ENCODE peak calls at places on chromosomes 16 and 17, in ten cellular contexts. Z, T, G, V, Q, H, D, M, U and O are unnamed samples.

GRCh38 chr16:25501530-25502255 is 190.1 kb upstream of the HS3ST4 start:
- DNase-seq in Z (no peak), T (no peak), G (no peak), V (no peak), Q (no peak), H (no peak), D (peak), M (no peak), U (no peak), O (no peak)

GRCh38 chr16:87075319-87075860 is 241.8 kb downstream of the C16orf95 start:
- DNase-seq in Z (no peak), T (no peak), G (no peak), V (no peak), Q (no peak), H (no peak), D (no peak), M (no peak), U (no peak), O (no peak)

GRCh38 chr17:20244671-20245070 is 222.7 kb downstream of the LGALS9B start:
- DNase-seq in Z (no peak), T (no peak), G (no peak), V (no peak), Q (no peak), H (no peak), D (no peak), M (no peak), U (no peak), O (peak)

GRCh38 chr17:383771-384621 is 31.4 kb upstream of the RPH3AL start:
- DNase-seq in Z (no peak), T (no peak), G (no peak), V (no peak), Q (no peak), H (no peak), D (no peak), M (no peak), U (no peak), O (no peak)

GRCh38 chr17:78359216-78359935 is 501 bp downstream of the SOCS3 start:
- DNase-seq in Z (peak), T (peak), G (no peak), V (no peak), Q (no peak), H (peak), D (no peak), M (peak), U (no peak), O (peak)

GRCh38 chr16:69100046-69100765 is 5.2 kb upstream of the HAS3 start:
- DNase-seq in Z (no peak), T (no peak), G (no peak), V (no peak), Q (no peak), H (no peak), D (no peak), M (no peak), U (no peak), O (no peak)

GRCh38 chr17:16417896-16418683 is 2.7 kb downstream of the TRPV2 start:
- DNase-seq in Z (no peak), T (no peak), G (no peak), V (no peak), Q (no peak), H (no peak), D (no peak), M (no peak), U (no peak), O (no peak)

GRCh38 chr17:48596000-48596734 is 2.6 kb upstream of the HOXB5 start:
- DNase-seq in Z (no peak), T (no peak), G (no peak), V (no peak), Q (no peak), H (no peak), D (peak), M (peak), U (no peak), O (no peak)

GRCh38 chr17:79023180-79023705 is 726 bp upstream of the C1QTNF1 start:
- DNase-seq in Z (no peak), T (no peak), G (no peak), V (no peak), Q (no peak), H (no peak), D (no peak), M (no peak), U (no peak), O (no peak)

GRCh38 chr16:80803341-80804060 is 897 bp downstream of the CDYL2 start:
- DNase-seq in Z (no peak), T (peak), G (no peak), V (no peak), Q (no peak), H (peak), D (peak), M (no peak), U (no peak), O (peak)

GRCh38 chr17:79923974-79924638 is 84.9 kb upstream of the CBX4 start:
- DNase-seq in Z (no peak), T (peak), G (peak), V (no peak), Q (no peak), H (no peak), D (peak), M (no peak), U (no peak), O (peak)

GRCh38 chr17:43740541-43740940 is 18.1 kb downstream of the SOST start:
- DNase-seq in Z (no peak), T (no peak), G (no peak), V (no peak), Q (no peak), H (no peak), D (no peak), M (no peak), U (peak), O (peak)

GRCh38 chr16:82899731-82900454 is 273.1 kb downstream of the CDH13 start:
- DNase-seq in Z (no peak), T (no peak), G (no peak), V (no peak), Q (no peak), H (no peak), D (no peak), M (no peak), U (no peak), O (no peak)

GRCh38 chr17:819251-819650 is 37.1 kb downstream of the MRM3 start:
- DNase-seq in Z (no peak), T (no peak), G (no peak), V (no peak), Q (no peak), H (no peak), D (no peak), M (no peak), U (no peak), O (no peak)

GRCh38 chr17:17300624-17301568 is 2.3 kb upstream of the NT5M start:
- DNase-seq in Z (peak), T (peak), G (no peak), V (peak), Q (no peak), H (peak), D (peak), M (peak), U (peak), O (peak)

GRCh38 chr16:26598061-26598460 is 468.7 kb upstream of the C16orf82 start:
- DNase-seq in Z (no peak), T (no peak), G (no peak), V (no peak), Q (no peak), H (no peak), D (no peak), M (no peak), U (no peak), O (no peak)

GRCh38 chr17:20010099-20010863 is 1.1 kb downstream of the SPECC1 start:
- DNase-seq in Z (peak), T (peak), G (peak), V (no peak), Q (peak), H (peak), D (no peak), M (peak), U (peak), O (peak)

GRCh38 chr17:58710948-58711552 is 18.6 kb downstream of the RAD51C start:
- DNase-seq in Z (no peak), T (peak), G (peak), V (no peak), Q (peak), H (no peak), D (peak), M (peak), U (peak), O (peak)

GRCh38 chr16:1108299-1109252 is 12.5 kb upstream of the C1QTNF8 start:
- DNase-seq in Z (peak), T (peak), G (no peak), V (no peak), Q (peak), H (peak), D (no peak), M (peak), U (no peak), O (no peak)

GRCh38 chr16:27232061-27232841 is 28.9 kb downstream of the KDM8 start:
- DNase-seq in Z (no peak), T (no peak), G (no peak), V (peak), Q (no peak), H (no peak), D (no peak), M (no peak), U (no peak), O (peak)

GRCh38 chr16:1096164-1097082 is at the start of gene C1QTNF8:
- DNase-seq in Z (no peak), T (no peak), G (no peak), V (no peak), Q (no peak), H (no peak), D (no peak), M (no peak), U (no peak), O (no peak)

GRCh38 chr17:80695979-80696378 is 151.3 kb downstream of the RPTOR start:
- DNase-seq in Z (no peak), T (no peak), G (no peak), V (no peak), Q (no peak), H (no peak), D (no peak), M (no peak), U (no peak), O (no peak)

GRCh38 chr17:41666708-41667279 is 21.9 kb upstream of the EIF1 start:
- DNase-seq in Z (peak), T (peak), G (peak), V (peak), Q (no peak), H (peak), D (peak), M (peak), U (peak), O (peak)

GRCh38 chr16:65406933-65407332 is 285.1 kb upstream of the CDH11 start:
- DNase-seq in Z (no peak), T (no peak), G (no peak), V (no peak), Q (no peak), H (no peak), D (no peak), M (no peak), U (no peak), O (peak)

GRCh38 chr17:10099051-10099571 is 99.3 kb downstream of the GAS7 start:
- DNase-seq in Z (no peak), T (no peak), G (no peak), V (no peak), Q (peak), H (no peak), D (no peak), M (peak), U (peak), O (peak)

GRCh38 chr16:67447508-67448076 is 16.7 kb downstream of the HSD11B2 start:
- DNase-seq in Z (peak), T (peak), G (peak), V (no peak), Q (no peak), H (peak), D (no peak), M (no peak), U (no peak), O (peak)

GRCh38 chr17:8062807-8063483 is 24.1 kb downstream of the ALOX15B start:
- DNase-seq in Z (no peak), T (no peak), G (no peak), V (no peak), Q (no peak), H (no peak), D (no peak), M (no peak), U (no peak), O (no peak)

DNA sequence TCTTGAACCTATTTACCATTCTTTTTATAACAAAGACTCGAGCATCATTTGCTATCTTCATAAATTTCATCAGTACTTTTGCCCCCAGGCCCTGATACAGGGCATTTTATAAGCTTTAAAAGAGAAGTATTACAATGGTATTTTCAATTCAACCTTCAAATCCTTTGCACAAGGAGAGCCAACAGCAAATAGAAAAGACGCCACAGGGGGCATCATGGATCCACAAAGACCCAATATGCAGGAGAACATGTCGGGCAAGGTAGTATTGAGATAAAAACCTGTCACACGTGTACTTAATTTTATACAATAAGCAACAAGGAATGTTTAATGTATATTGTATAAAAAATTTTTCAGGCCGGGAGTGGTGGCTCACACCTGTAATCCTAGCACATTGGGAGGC is 10.2 kb downstream of the MAP3K14 start:
- DNase-seq in Z (no peak), T (no peak), G (no peak), V (no peak), Q (no peak), H (no peak), D (no peak), M (no peak), U (no peak), O (no peak)
- TF ChIP-seq CTCF in Z (no peak), T (no peak), G (no peak), V (peak), Q (no peak), H (peak), D (no peak), M (peak), U (peak), O (no peak)

GRCh38 chr17:13735444-13735843 is 133.7 kb upstream of the HS3ST3A1 start:
- DNase-seq in Z (no peak), T (peak), G (no peak), V (no peak), Q (no peak), H (no peak), D (no peak), M (no peak), U (peak), O (peak)
- TF ChIP-seq CTCF in Z (no peak), T (no peak), G (peak), V (no peak), Q (peak), H (no peak), D (no peak), M (no peak), U (peak), O (no peak)

GRCh38 chr16:47473794-47474193 is 12.7 kb downstream of the PHKB start:
- DNase-seq in Z (no peak), T (no peak), G (no peak), V (no peak), Q (no peak), H (no peak), D (no peak), M (no peak), U (no peak), O (no peak)
- TF ChIP-seq CTCF in Z (no peak), T (no peak), G (no peak), V (no peak), Q (no peak), H (no peak), D (no peak), M (no peak), U (no peak), O (no peak)

GRCh38 chr16:83929811-83930555 is 23.1 kb upstream of the OSGIN1 start:
- DNase-seq in Z (no peak), T (no peak), G (no peak), V (no peak), Q (no peak), H (no peak), D (no peak), M (no peak), U (no peak), O (no peak)
- TF ChIP-seq CTCF in Z (no peak), T (no peak), G (no peak), V (no peak), Q (no peak), H (no peak), D (no peak), M (no peak), U (no peak), O (no peak)

DNA sequence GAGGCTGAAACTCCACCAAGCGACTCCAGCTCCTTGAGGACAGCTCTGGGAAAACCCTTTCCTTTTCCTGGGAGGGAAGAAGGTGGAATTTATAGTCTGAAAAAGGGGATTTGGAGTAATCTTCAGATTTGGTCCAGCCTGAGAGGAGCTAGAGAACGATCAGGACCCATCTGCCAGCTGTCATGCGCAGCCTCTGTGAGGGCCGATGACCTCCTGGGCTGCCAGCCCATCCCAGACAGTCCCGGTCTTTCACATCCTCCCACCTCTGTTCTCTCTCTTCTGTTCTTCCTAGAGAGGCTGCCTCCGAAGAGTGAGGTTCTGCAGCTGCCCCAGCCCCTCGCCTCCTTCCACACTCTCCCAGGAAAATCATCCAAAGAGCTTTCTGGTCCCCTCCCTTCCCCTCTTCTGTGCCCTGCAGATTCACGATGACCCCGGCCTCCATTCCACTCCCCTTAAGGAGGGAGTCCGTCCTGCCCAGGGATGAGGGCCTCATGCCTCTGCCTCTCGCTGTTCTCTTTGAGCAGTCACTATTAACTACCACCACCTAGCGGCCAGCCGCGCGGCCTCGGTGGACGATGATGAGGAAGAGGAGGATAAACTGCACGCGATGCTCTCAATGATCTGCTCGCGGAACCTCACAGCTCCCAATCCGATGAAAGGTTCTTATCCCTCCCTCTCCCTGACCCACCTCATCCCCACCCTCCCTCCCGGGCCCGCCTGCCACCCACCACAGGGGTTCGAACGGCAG is 29.6 kb downstream of the SGSM2 start:
- DNase-seq in Z (no peak), T (peak), G (no peak), V (no peak), Q (no peak), H (no peak), D (peak), M (peak), U (no peak), O (peak)
- TF ChIP-seq CTCF in Z (no peak), T (no peak), G (peak), V (no peak), Q (no peak), H (no peak), D (peak), M (peak), U (peak), O (peak)

GRCh38 chr17:73083432-73083831 is 9.1 kb downstream of the SLC39A11 start:
- DNase-seq in Z (no peak), T (no peak), G (no peak), V (no peak), Q (no peak), H (no peak), D (no peak), M (no peak), U (no peak), O (no peak)
- TF ChIP-seq CTCF in Z (no peak), T (no peak), G (no peak), V (no peak), Q (no peak), H (no peak), D (no peak), M (no peak), U (no peak), O (no peak)

DNA sequence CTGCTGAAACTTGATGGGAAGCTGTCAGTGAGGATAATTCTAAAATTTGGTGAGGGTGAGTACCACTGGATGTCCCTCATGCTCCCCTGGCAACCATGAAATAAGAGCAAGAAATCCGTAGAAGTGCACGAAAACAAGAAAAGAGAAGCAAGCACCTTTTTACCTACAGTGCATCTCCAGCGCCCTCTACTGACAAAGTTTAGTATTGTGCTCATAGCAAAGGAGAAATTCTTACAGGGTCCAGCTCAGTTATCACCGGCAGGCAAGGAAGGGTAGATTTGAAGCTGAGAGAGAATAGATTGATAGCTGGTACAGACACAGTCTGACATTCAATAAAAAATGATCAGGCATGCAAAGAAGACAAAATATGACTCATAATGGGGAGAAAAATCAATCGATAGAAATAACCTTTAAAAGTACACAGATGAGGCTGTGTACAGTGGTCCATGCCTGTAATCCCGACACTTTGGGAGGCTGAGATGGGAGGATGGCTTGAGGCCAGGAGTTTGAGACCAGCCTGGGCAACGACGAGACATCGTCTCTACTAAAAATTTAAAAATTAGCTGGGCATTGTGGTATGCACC is 28.3 kb upstream of the TEX2 start:
- DNase-seq in Z (no peak), T (no peak), G (peak), V (no peak), Q (no peak), H (no peak), D (no peak), M (no peak), U (no peak), O (peak)
- TF ChIP-seq CTCF in Z (no peak), T (peak), G (peak), V (peak), Q (peak), H (no peak), D (no peak), M (peak), U (peak), O (peak)

GRCh38 chr17:57559634-57560387 is 185.3 kb downstream of the CCDC182 start:
- DNase-seq in Z (no peak), T (no peak), G (no peak), V (no peak), Q (no peak), H (no peak), D (no peak), M (no peak), U (no peak), O (no peak)
- TF ChIP-seq CTCF in Z (no peak), T (no peak), G (no peak), V (no peak), Q (no peak), H (no peak), D (no peak), M (no peak), U (no peak), O (no peak)